ENCODE peak calls at places on chromosome 20, in seven cellular contexts. One of them, this sample, is unnamed.
A peak's percentile ranks its signal among the peaks of the same experiment; 100 is the strongest.

GRCh38 chr20:43341541-43341940 is 116.2 kb upstream of the SRSF6 start:
- DNase-seq in MM.1S: no peak
- DNase-seq in left ventricle myocardium inferior: no peak
- DNase-seq in aorta: no peak
- DNase-seq in kidney: no peak
- DNase-seq in IMR-90: no peak
- DNase-seq in iPS DF 6.9: no peak
- DNase-seq in this sample: no peak

GRCh38 chr20:23305098-23305497 is 45.5 kb upstream of the NXT1 start:
- DNase-seq in iPS DF 6.9: no peak
- DNase-seq in MM.1S: no peak
- DNase-seq in kidney: no peak
- DNase-seq in aorta: no peak
- DNase-seq in left ventricle myocardium inferior: peak; percentile 33
- DNase-seq in IMR-90: no peak
- DNase-seq in this sample: no peak

GRCh38 chr20:5100684-5101347 is 18.9 kb downstream of the PCNA start:
- DNase-seq in MM.1S: peak; percentile 53
- DNase-seq in aorta: peak; percentile 81
- DNase-seq in left ventricle myocardium inferior: peak; percentile 76
- DNase-seq in IMR-90: peak; percentile 66
- DNase-seq in iPS DF 6.9: peak; percentile 29
- DNase-seq in kidney: no peak
- DNase-seq in this sample: peak; percentile 70

GRCh38 chr20:12482661-12483060 is 526.1 kb upstream of the SPTLC3 start:
- DNase-seq in IMR-90: no peak
- DNase-seq in kidney: no peak
- DNase-seq in aorta: no peak
- DNase-seq in left ventricle myocardium inferior: no peak
- DNase-seq in iPS DF 6.9: no peak
- DNase-seq in MM.1S: no peak
- DNase-seq in this sample: no peak

GRCh38 chr20:973785-974194 is 28.3 kb downstream of the RSPO4 start:
- DNase-seq in iPS DF 6.9: peak; percentile 29
- DNase-seq in aorta: no peak
- DNase-seq in left ventricle myocardium inferior: no peak
- DNase-seq in kidney: no peak
- DNase-seq in IMR-90: peak; percentile 10
- DNase-seq in MM.1S: peak; percentile 70
- DNase-seq in this sample: peak; percentile 66

GRCh38 chr20:22577515-22578220 is 6.7 kb downstream of the FOXA2 start:
- DNase-seq in kidney: no peak
- DNase-seq in left ventricle myocardium inferior: no peak
- DNase-seq in aorta: no peak
- DNase-seq in iPS DF 6.9: no peak
- DNase-seq in MM.1S: no peak
- DNase-seq in IMR-90: no peak
- DNase-seq in this sample: no peak

GRCh38 chr20:19015326-19015725 is 197.1 kb upstream of the SLC24A3 start:
- DNase-seq in left ventricle myocardium inferior: no peak
- DNase-seq in MM.1S: no peak
- DNase-seq in IMR-90: no peak
- DNase-seq in aorta: no peak
- DNase-seq in kidney: no peak
- DNase-seq in iPS DF 6.9: no peak
- DNase-seq in this sample: no peak

GRCh38 chr20:35972445-35972844 is 4.1 kb downstream of the CNBD2 start:
- DNase-seq in MM.1S: no peak
- DNase-seq in iPS DF 6.9: no peak
- DNase-seq in aorta: no peak
- DNase-seq in left ventricle myocardium inferior: no peak
- DNase-seq in kidney: no peak
- DNase-seq in IMR-90: no peak
- DNase-seq in this sample: no peak

GRCh38 chr20:47354710-47355488 is 1.6 kb downstream of the ZMYND8 start:
- DNase-seq in IMR-90: peak; percentile 71
- DNase-seq in MM.1S: no peak
- DNase-seq in kidney: no peak
- DNase-seq in left ventricle myocardium inferior: no peak
- DNase-seq in aorta: no peak
- DNase-seq in iPS DF 6.9: no peak
- DNase-seq in this sample: no peak

GRCh38 chr20:878511-879307 is 37.4 kb downstream of the ANGPT4 start:
- DNase-seq in aorta: no peak
- DNase-seq in left ventricle myocardium inferior: no peak
- DNase-seq in iPS DF 6.9: peak; percentile 27
- DNase-seq in kidney: no peak
- DNase-seq in IMR-90: peak; percentile 20
- DNase-seq in MM.1S: peak; percentile 34
- DNase-seq in this sample: peak; percentile 44

GRCh38 chr20:62768815-62769287 is 27.4 kb upstream of the MRGBP start:
- DNase-seq in MM.1S: no peak
- DNase-seq in IMR-90: peak; percentile 61
- DNase-seq in iPS DF 6.9: no peak
- DNase-seq in kidney: peak; percentile 78
- DNase-seq in aorta: peak; percentile 12
- DNase-seq in left ventricle myocardium inferior: no peak
- DNase-seq in this sample: no peak

GRCh38 chr20:62841705-62842212 is 19.9 kb downstream of the TCFL5 start:
- DNase-seq in MM.1S: no peak
- DNase-seq in IMR-90: no peak
- DNase-seq in kidney: peak; percentile 23
- DNase-seq in iPS DF 6.9: no peak
- DNase-seq in left ventricle myocardium inferior: no peak
- DNase-seq in aorta: no peak
- DNase-seq in this sample: no peak

GRCh38 chr20:10502098-10502526 is 67.0 kb downstream of the SLX4IP start:
- DNase-seq in aorta: no peak
- DNase-seq in IMR-90: no peak
- DNase-seq in kidney: no peak
- DNase-seq in MM.1S: no peak
- DNase-seq in iPS DF 6.9: no peak
- DNase-seq in left ventricle myocardium inferior: no peak
- DNase-seq in this sample: no peak

GRCh38 chr20:33442136-33443005 is 1.2 kb downstream of the SNTA1 start:
- DNase-seq in MM.1S: no peak
- DNase-seq in left ventricle myocardium inferior: no peak
- DNase-seq in aorta: no peak
- DNase-seq in iPS DF 6.9: no peak
- DNase-seq in kidney: no peak
- DNase-seq in IMR-90: no peak
- DNase-seq in this sample: peak; percentile 66

GRCh38 chr20:46087161-46087560 is 2.6 kb downstream of the NCOA5 start:
- DNase-seq in IMR-90: peak; percentile 42
- DNase-seq in iPS DF 6.9: no peak
- DNase-seq in MM.1S: no peak
- DNase-seq in left ventricle myocardium inferior: no peak
- DNase-seq in aorta: no peak
- DNase-seq in kidney: no peak
- DNase-seq in this sample: peak; percentile 36

GRCh38 chr20:11451793-11452291 is 465.9 kb upstream of the BTBD3 start:
- DNase-seq in left ventricle myocardium inferior: no peak
- DNase-seq in MM.1S: no peak
- DNase-seq in IMR-90: peak; percentile 11
- DNase-seq in kidney: no peak
- DNase-seq in aorta: no peak
- DNase-seq in iPS DF 6.9: no peak
- DNase-seq in this sample: no peak

GRCh38 chr20:34578040-34578439 is 19.5 kb downstream of the MAP1LC3A start:
- DNase-seq in iPS DF 6.9: no peak
- DNase-seq in left ventricle myocardium inferior: no peak
- DNase-seq in kidney: no peak
- DNase-seq in IMR-90: peak; percentile 39
- DNase-seq in aorta: no peak
- DNase-seq in MM.1S: no peak
- DNase-seq in this sample: no peak

DNA sequence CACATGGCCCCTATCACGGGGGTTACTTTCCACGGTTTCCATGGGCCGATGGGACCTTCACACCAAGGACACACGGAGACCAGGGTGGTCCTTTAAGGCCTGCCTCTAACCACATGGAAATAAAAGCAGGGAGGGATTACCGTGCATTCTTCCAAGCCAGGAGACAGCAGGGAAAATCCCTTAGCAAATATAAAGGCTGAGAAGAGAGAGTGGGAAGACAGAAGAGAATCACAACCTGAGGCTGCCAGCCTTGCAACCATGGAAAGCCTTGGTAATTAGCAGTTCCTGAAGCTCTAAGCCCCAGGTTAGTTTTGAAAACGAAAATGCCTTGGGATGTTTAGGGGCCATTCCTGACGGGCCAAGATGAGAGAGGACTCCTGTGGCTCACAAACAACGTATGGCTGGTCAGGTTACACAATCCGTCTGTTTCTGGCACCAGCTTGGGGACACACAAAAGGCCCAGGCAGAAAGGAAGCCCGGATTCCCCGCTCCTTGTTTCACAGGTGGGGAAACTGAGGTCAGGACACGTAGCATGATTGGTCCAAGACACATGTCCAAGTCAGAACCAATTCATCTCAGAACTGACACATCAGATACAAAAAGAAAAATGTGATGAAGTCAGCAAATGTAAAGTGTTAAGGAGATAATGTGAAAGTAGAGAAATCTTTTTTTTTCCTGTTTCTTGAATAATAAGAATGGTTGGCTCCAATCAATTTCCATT is 2.8 kb downstream of the PREX1 start:
- DNase-seq in IMR-90: no peak
- DNase-seq in kidney: no peak
- DNase-seq in left ventricle myocardium inferior: no peak
- DNase-seq in iPS DF 6.9: no peak
- DNase-seq in aorta: no peak
- DNase-seq in MM.1S: no peak
- DNase-seq in this sample: no peak
- H3K4me3 ChIP-seq in IMR-90: no peak overlapping the region
- H3K4me3 ChIP-seq in kidney: peak overlapping the region; percentile 10
- H3K4me3 ChIP-seq in left ventricle myocardium inferior: peak overlapping the region; percentile 77
- H3K4me3 ChIP-seq in iPS DF 6.9: no peak overlapping the region
- H3K4me3 ChIP-seq in aorta: no peak overlapping the region
- H3K4me3 ChIP-seq in MM.1S: no peak overlapping the region
- H3K4me3 ChIP-seq in this sample: peak overlapping the region; percentile 91

DNA sequence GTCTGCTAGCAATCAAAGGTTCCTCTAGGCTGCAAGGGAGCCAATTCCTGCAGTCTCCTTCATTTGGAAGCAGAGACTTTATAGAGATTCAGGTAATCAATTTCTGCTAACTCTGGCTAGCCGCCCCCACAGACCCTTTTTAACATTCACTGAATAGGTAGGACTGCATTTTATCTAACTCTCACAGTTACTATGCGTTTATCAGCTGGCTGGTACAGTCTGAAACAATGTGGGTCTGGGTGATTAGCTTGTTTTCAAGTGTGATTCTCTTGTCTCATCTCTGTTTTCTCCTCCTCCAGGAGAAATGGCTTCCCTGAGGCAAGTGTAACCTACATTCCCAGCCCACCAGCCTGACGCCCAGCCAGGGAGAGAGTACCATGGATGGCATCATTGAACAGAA is 73.3 kb downstream of the SYNDIG1 start:
- DNase-seq in left ventricle myocardium inferior: no peak
- DNase-seq in MM.1S: no peak
- DNase-seq in iPS DF 6.9: no peak
- DNase-seq in aorta: no peak
- DNase-seq in kidney: no peak
- DNase-seq in IMR-90: no peak
- DNase-seq in this sample: no peak
- H3K4me1 ChIP-seq in left ventricle myocardium inferior: peaks cover 6% of the 10 kb centered on the region
- H3K4me1 ChIP-seq in MM.1S: peaks cover 10% of the 10 kb centered on the region
- H3K4me1 ChIP-seq in iPS DF 6.9: no peaks in the 10 kb centered on the region
- H3K4me1 ChIP-seq in aorta: no peaks in the 10 kb centered on the region
- H3K4me1 ChIP-seq in kidney: no peaks in the 10 kb centered on the region
- H3K4me1 ChIP-seq in IMR-90: no peaks in the 10 kb centered on the region
- H3K4me1 ChIP-seq in this sample: no peaks in the 10 kb centered on the region

GRCh38 chr20:59580991-59581401 is 23.3 kb upstream of the PHACTR3 start:
- DNase-seq in iPS DF 6.9: no peak
- DNase-seq in left ventricle myocardium inferior: no peak
- DNase-seq in kidney: no peak
- DNase-seq in aorta: no peak
- DNase-seq in IMR-90: no peak
- DNase-seq in MM.1S: no peak
- DNase-seq in this sample: no peak

GRCh38 chr20:59584278-59584925 is 19.9 kb upstream of the PHACTR3 start:
- DNase-seq in kidney: no peak
- DNase-seq in aorta: no peak
- DNase-seq in left ventricle myocardium inferior: no peak
- DNase-seq in IMR-90: no peak
- DNase-seq in iPS DF 6.9: no peak
- DNase-seq in MM.1S: no peak
- DNase-seq in this sample: no peak

GRCh38 chr20:59581983-59582679 is 22.2 kb upstream of the PHACTR3 start:
- DNase-seq in MM.1S: no peak
- DNase-seq in left ventricle myocardium inferior: no peak
- DNase-seq in kidney: no peak
- DNase-seq in aorta: no peak
- DNase-seq in iPS DF 6.9: no peak
- DNase-seq in IMR-90: no peak
- DNase-seq in this sample: no peak

GRCh38 chr20:59585714-59586404 is 18.5 kb upstream of the PHACTR3 start:
- DNase-seq in MM.1S: no peak
- DNase-seq in aorta: no peak
- DNase-seq in iPS DF 6.9: no peak
- DNase-seq in kidney: no peak
- DNase-seq in IMR-90: no peak
- DNase-seq in left ventricle myocardium inferior: no peak
- DNase-seq in this sample: no peak

DNA sequence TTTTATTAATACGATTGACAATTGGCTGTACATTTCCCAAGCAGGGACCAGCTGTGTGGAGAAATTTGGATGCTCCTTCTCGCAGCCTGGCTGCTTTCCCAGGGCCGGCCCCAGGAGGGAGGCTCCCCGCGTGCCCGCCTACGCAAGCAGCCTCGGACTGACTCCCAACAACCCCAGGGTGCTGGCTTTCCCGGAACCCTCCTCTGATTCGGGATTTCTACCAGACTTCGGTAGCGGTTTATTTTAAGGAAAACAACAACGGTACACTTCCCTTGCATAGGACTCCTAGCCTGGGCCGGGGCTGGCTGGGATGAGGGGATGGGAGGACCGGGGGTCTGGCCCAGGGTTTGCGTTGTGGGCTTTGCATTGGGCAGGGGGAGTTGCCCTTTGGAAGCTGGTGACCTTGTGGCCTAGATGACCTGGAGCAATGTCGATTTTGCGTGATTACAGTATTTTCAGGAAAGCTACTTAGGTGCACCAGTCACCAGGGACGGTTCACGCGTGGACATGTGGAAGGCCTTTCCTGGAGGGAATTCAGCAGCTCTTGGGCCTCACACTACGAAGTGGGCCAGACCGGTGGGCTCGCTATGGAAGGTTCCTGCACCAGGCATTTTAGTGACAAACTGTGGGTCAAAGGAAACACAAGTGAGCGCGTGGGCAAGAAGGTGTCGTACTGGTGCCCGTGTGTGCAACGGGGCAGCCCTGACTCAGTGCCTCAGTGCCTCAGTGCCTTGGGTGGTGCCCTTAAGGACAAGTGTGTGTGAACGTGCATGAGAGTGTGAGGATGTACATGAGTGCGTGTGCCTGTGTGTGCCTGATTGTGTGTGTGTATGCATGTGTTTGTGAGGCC is 20.7 kb upstream of the PHACTR3 start:
- DNase-seq in aorta: no peak
- DNase-seq in iPS DF 6.9: no peak
- DNase-seq in kidney: peak; percentile 93
- DNase-seq in IMR-90: no peak
- DNase-seq in left ventricle myocardium inferior: peak; percentile 74
- DNase-seq in MM.1S: no peak
- DNase-seq in this sample: no peak
- H3K9me3 ChIP-seq in aorta: peaks cover 8% of the 10 kb centered on the region
- H3K9me3 ChIP-seq in iPS DF 6.9: peaks cover 32% of the 10 kb centered on the region
- H3K9me3 ChIP-seq in kidney: no peaks in the 10 kb centered on the region
- H3K9me3 ChIP-seq in IMR-90: peaks cover 3% of the 10 kb centered on the region
- H3K9me3 ChIP-seq in left ventricle myocardium inferior: peaks cover 8% of the 10 kb centered on the region
- H3K9me3 ChIP-seq in MM.1S: no peaks in the 10 kb centered on the region
- H3K9me3 ChIP-seq in this sample: no peaks in the 10 kb centered on the region

GRCh38 chr20:57073402-57073801 is 193.0 kb downstream of the BMP7 start:
- DNase-seq in aorta: no peak
- DNase-seq in MM.1S: no peak
- DNase-seq in kidney: no peak
- DNase-seq in IMR-90: no peak
- DNase-seq in iPS DF 6.9: no peak
- DNase-seq in left ventricle myocardium inferior: no peak
- DNase-seq in this sample: no peak
- H3K4me3 ChIP-seq in aorta: no peak overlapping the region
- H3K4me3 ChIP-seq in MM.1S: no peak overlapping the region
- H3K4me3 ChIP-seq in kidney: no peak overlapping the region
- H3K4me3 ChIP-seq in IMR-90: no peak overlapping the region
- H3K4me3 ChIP-seq in iPS DF 6.9: no peak overlapping the region
- H3K4me3 ChIP-seq in left ventricle myocardium inferior: no peak overlapping the region
- H3K4me3 ChIP-seq in this sample: no peak overlapping the region